ENCODE peak calls at places on chromosomes 2 and 18, in four cellular contexts. W is cardiac fibroblast; O is stimulated activated CD4-positive, alpha-beta T cell treated with anti-CD3 and anti-CD28 coated beads, TNF-alpha, amount 100 ng/mL, for 4 hours; C is AG10803. S is an unnamed sample.

GRCh38 chr18:477565-477964 is 22.9 kb downstream of the COLEC12 start:
- DNase-seq in W (no peak), O (no peak), C (no peak), S (no peak)

GRCh38 chr2:142189506-142189905 is 58.7 kb upstream of the LRP1B start:
- DNase-seq in W (no peak), O (no peak), C (no peak), S (no peak)

GRCh38 chr2:132752421-132753206 is 82.6 kb upstream of the LYPD1 start:
- DNase-seq in W (no peak), O (no peak), C (no peak), S (no peak)

GRCh38 chr2:207252979-207253640 is 87.4 kb upstream of the KLF7 start:
- DNase-seq in W (no peak), O (no peak), C (peak; percentile 84), S (no peak)

GRCh38 chr2:9709539-9710285 is 78.9 kb upstream of the YWHAQ start:
- DNase-seq in W (no peak), O (no peak), C (no peak), S (no peak)

GRCh38 chr2:104836837-104837236 is 17.1 kb upstream of the POU3F3 start:
- DNase-seq in W (no peak), O (no peak), C (no peak), S (no peak)

GRCh38 chr2:174326880-174327558 is 7.7 kb upstream of the SP9 start:
- DNase-seq in W (no peak), O (no peak), C (no peak), S (no peak)

GRCh38 chr18:2258954-2259353 is 312.4 kb downstream of the METTL4 start:
- DNase-seq in W (no peak), O (no peak), C (no peak), S (no peak)

GRCh38 chr18:59189746-59190145 is 30.2 kb upstream of the GRP start:
- DNase-seq in W (no peak), O (no peak), C (peak; percentile 34), S (no peak)

GRCh38 chr18:39271654-39272053 is 1706.1 kb upstream of the CELF4 start:
- DNase-seq in W (no peak), O (no peak), C (no peak), S (no peak)

GRCh38 chr2:47271054-47272000 is 116.2 kb upstream of the STPG4 start:
- DNase-seq in W (peak; percentile 9), O (no peak), C (no peak), S (no peak)

GRCh38 chr2:47403829-47404228 is 873 bp downstream of the MSH2 start:
- DNase-seq in W (peak; percentile 27), O (no peak), C (no peak), S (peak; percentile 17)

GRCh38 chr2:190343500-190344274 is at the start of gene INPP1:
- DNase-seq in W (peak; percentile 66), O (peak; percentile 33), C (peak; percentile 60), S (peak; percentile 76)

GRCh38 chr2:79960726-79961049 is 343.9 kb downstream of the LRRTM1 start:
- DNase-seq in W (no peak), O (no peak), C (no peak), S (no peak)

GRCh38 chr18:62526098-62527025 is 3.5 kb downstream of the ZCCHC2 start:
- DNase-seq in W (peak; percentile 86), O (peak; percentile 51), C (peak; percentile 75), S (peak; percentile 77)

GRCh38 chr18:8044004-8044403 is 476.9 kb downstream of the PTPRM start:
- DNase-seq in W (no peak), O (no peak), C (no peak), S (no peak)

GRCh38 chr18:31042391-31043181 is at the start of gene DSC3:
- DNase-seq in W (peak; percentile 38), O (no peak), C (no peak), S (no peak)

GRCh38 chr18:12391487-12392136 is 14.6 kb upstream of the AFG3L2 start:
- DNase-seq in W (peak; percentile 81), O (no peak), C (peak; percentile 66), S (peak; percentile 48)

GRCh38 chr2:128456281-128456680 is 137.6 kb upstream of the HS6ST1 start:
- DNase-seq in W (no peak), O (no peak), C (no peak), S (no peak)

GRCh38 chr2:122216901-122217300 is 461.4 kb downstream of the TSN start:
- DNase-seq in W (no peak), O (no peak), C (no peak), S (no peak)

GRCh38 chr18:24231773-24232735 is 93.2 kb downstream of the CABYR start:
- DNase-seq in W (peak; percentile 74), O (no peak), C (peak; percentile 44), S (no peak)

GRCh38 chr2:120934221-120934639 is 198.6 kb downstream of the GLI2 start:
- DNase-seq in W (peak; percentile 41), O (no peak), C (no peak), S (peak; percentile 79)

GRCh38 chr2:233976690-233977294 is 59.6 kb downstream of the TRPM8 start:
- DNase-seq in W (peak; percentile 85), O (no peak), C (peak; percentile 71), S (peak; percentile 68)

GRCh38 chr2:75772908-75773630 is 62.4 kb upstream of the GCFC2 start:
- DNase-seq in W (no peak), O (no peak), C (no peak), S (no peak)

GRCh38 chr2:233746475-233747282 is 13.4 kb upstream of the UGT1A1 start:
- DNase-seq in W (no peak), O (no peak), C (no peak), S (no peak)

GRCh38 chr2:205725059-205725458 is 42.8 kb downstream of the NRP2 start:
- DNase-seq in W (no peak), O (no peak), C (no peak), S (no peak)

GRCh38 chr2:167144179-167144898 is 256.1 kb downstream of the XIRP2 start:
- DNase-seq in W (peak; percentile 76), O (no peak), C (peak; percentile 30), S (no peak)

GRCh38 chr2:175256806-175257585 is 75.5 kb upstream of the ATP5MC3 start:
- DNase-seq in W (no peak), O (no peak), C (no peak), S (no peak)

GRCh38 chr18:50429207-50429948 is 54.5 kb downstream of the SKA1 start:
- DNase-seq in W (peak; percentile 52), O (no peak), C (peak; percentile 9), S (no peak)

GRCh38 chr2:16323551-16324543 is 341.8 kb downstream of the CYRIA start:
- DNase-seq in W (no peak), O (no peak), C (no peak), S (no peak)

GRCh38 chr2:100262555-100263320 is 59.6 kb downstream of the LONRF2 start:
- DNase-seq in W (peak; percentile 64), O (peak; percentile 33), C (peak; percentile 42), S (peak; percentile 58)

GRCh38 chr2:48343571-48344440 is 186.1 kb upstream of the STON1 start:
- DNase-seq in W (peak; percentile 85), O (no peak), C (peak; percentile 61), S (peak; percentile 63)

GRCh38 chr2:1850031-1850430 is 105.7 kb upstream of the PXDN start:
- DNase-seq in W (no peak), O (no peak), C (no peak), S (no peak)

GRCh38 chr2:62197609-62198236 is 1.8 kb downstream of the B3GNT2 start:
- DNase-seq in W (no peak), O (no peak), C (peak; percentile 18), S (peak; percentile 14)

S was measured in Caki2.